ENCODE peak calls at places on chromosomes 7 and 10, in seven cellular contexts. G, V, D, Z, X, U and S are unnamed samples.

GRCh38 chr7:149194799-149195179 is 557 bp upstream of the ZNF282 start:
- DNase-seq in G (no peak), V (no peak), D (no peak), Z (no peak), X (no peak), U (no peak), S (no peak)

GRCh38 chr7:39709768-39710291 is 86.5 kb downstream of the RALA start:
- DNase-seq in G (no peak), V (no peak), D (no peak), Z (no peak), X (no peak), U (peak), S (no peak)

GRCh38 chr10:74044419-74044818 is 46.5 kb downstream of the VCL start:
- DNase-seq in G (no peak), V (no peak), D (no peak), Z (no peak), X (no peak), U (no peak), S (no peak)

GRCh38 chr10:126090911-126091728 is 194.8 kb downstream of the FANK1 start:
- DNase-seq in G (no peak), V (peak), D (no peak), Z (no peak), X (peak), U (no peak), S (no peak)

GRCh38 chr10:114208351-114208750 is 29.2 kb downstream of the TDRD1 start:
- DNase-seq in G (no peak), V (no peak), D (no peak), Z (no peak), X (no peak), U (no peak), S (no peak)

GRCh38 chr7:96303686-96304443 is 18.0 kb downstream of the SLC25A13 start:
- DNase-seq in G (no peak), V (no peak), D (no peak), Z (peak), X (no peak), U (no peak), S (no peak)

GRCh38 chr7:2763607-2764006 is 75.6 kb downstream of the AMZ1 start:
- DNase-seq in G (no peak), V (no peak), D (no peak), Z (no peak), X (no peak), U (no peak), S (no peak)

GRCh38 chr10:37710831-37711616 is 146.4 kb downstream of the ZNF248 start:
- DNase-seq in G (no peak), V (no peak), D (no peak), Z (no peak), X (no peak), U (no peak), S (no peak)

GRCh38 chr10:92699518-92700272 is 9.9 kb downstream of the HHEX start:
- DNase-seq in G (no peak), V (no peak), D (no peak), Z (peak), X (no peak), U (no peak), S (no peak)

GRCh38 chr7:107591410-107591809 is 11.4 kb downstream of the BCAP29 start:
- DNase-seq in G (no peak), V (no peak), D (no peak), Z (no peak), X (no peak), U (no peak), S (no peak)

GRCh38 chr7:43081603-43082002 is 30.8 kb upstream of the HECW1 start:
- DNase-seq in G (no peak), V (no peak), D (no peak), Z (no peak), X (no peak), U (no peak), S (no peak)

GRCh38 chr7:66693331-66693730 is 47.2 kb upstream of the RABGEF1 start:
- DNase-seq in G (no peak), V (no peak), D (no peak), Z (no peak), X (no peak), U (no peak), S (no peak)

GRCh38 chr10:59791602-59792001 is 38.3 kb upstream of the MRLN start:
- DNase-seq in G (no peak), V (no peak), D (no peak), Z (no peak), X (no peak), U (no peak), S (no peak)

GRCh38 chr7:64945776-64946175 is 42.7 kb downstream of the ZNF273 start:
- DNase-seq in G (no peak), V (no peak), D (no peak), Z (no peak), X (no peak), U (no peak), S (no peak)

GRCh38 chr10:3735175-3735574 is 49.8 kb downstream of the KLF6 start:
- DNase-seq in G (no peak), V (no peak), D (no peak), Z (peak), X (no peak), U (no peak), S (no peak)

GRCh38 chr7:129047761-129048160 is 7.2 kb downstream of the TNPO3 start:
- DNase-seq in G (no peak), V (no peak), D (no peak), Z (no peak), X (no peak), U (no peak), S (no peak)

GRCh38 chr7:156947120-156947843 is 2.2 kb upstream of the NOM1 start:
- DNase-seq in G (no peak), V (no peak), D (no peak), Z (peak), X (peak), U (no peak), S (no peak)

GRCh38 chr10:61834519-61834918 is 67.0 kb upstream of the ARID5B start:
- DNase-seq in G (no peak), V (peak), D (no peak), Z (no peak), X (no peak), U (no peak), S (no peak)

GRCh38 chr10:61456095-61456789 is 3.1 kb upstream of the TMEM26 start:
- DNase-seq in G (no peak), V (no peak), D (no peak), Z (no peak), X (no peak), U (no peak), S (no peak)

GRCh38 chr10:94292448-94293118 is 70.2 kb downstream of the NOC3L start:
- DNase-seq in G (no peak), V (peak), D (no peak), Z (no peak), X (no peak), U (peak), S (no peak)

GRCh38 chr7:30027915-30028748 is at the start of gene PLEKHA8:
- DNase-seq in G (peak), V (peak), D (peak), Z (peak), X (peak), U (peak), S (peak)

GRCh38 chr10:114489521-114490310 is 85.4 kb upstream of the AFAP1L2 start:
- DNase-seq in G (no peak), V (peak), D (no peak), Z (peak), X (no peak), U (no peak), S (no peak)

GRCh38 chr7:30144659-30145321 is 10.0 kb downstream of the MTURN start:
- DNase-seq in G (no peak), V (no peak), D (no peak), Z (no peak), X (no peak), U (no peak), S (no peak)

GRCh38 chr7:92064414-92065029 is 69.8 kb downstream of the CYP51A1 start:
- DNase-seq in G (no peak), V (no peak), D (no peak), Z (peak), X (no peak), U (no peak), S (no peak)

GRCh38 chr10:26550774-26551526 is 112.8 kb downstream of the APBB1IP start:
- DNase-seq in G (no peak), V (peak), D (no peak), Z (peak), X (no peak), U (no peak), S (no peak)

GRCh38 chr10:80196270-80196949 is 8.9 kb downstream of the ANXA11 start:
- DNase-seq in G (peak), V (peak), D (peak), Z (peak), X (no peak), U (no peak), S (no peak)

GRCh38 chr10:74067373-74068370 is 69.8 kb downstream of the VCL start:
- DNase-seq in G (no peak), V (no peak), D (no peak), Z (no peak), X (no peak), U (no peak), S (no peak)

GRCh38 chr10:69842020-69842419 is 40.3 kb downstream of the COL13A1 start:
- DNase-seq in G (no peak), V (no peak), D (no peak), Z (no peak), X (no peak), U (no peak), S (no peak)

GRCh38 chr7:26399309-26399610 is 107.6 kb downstream of the SNX10 start:
- DNase-seq in G (no peak), V (peak), D (no peak), Z (peak), X (peak), U (peak), S (peak)